ENCODE peak calls at places on chromosomes 2 and 18, in nine cellular contexts. Q is upper lobe of right lung, X is body of pancreas, A is AG09309, H is astrocyte, F is transverse colon, G is Calu3, J is foreskin fibroblast, O is ovary. R is an unnamed sample.

GRCh38 chr2:12950174-12950573 is 233.4 kb downstream of the TRIB2 start:
- DNase-seq in Q (no peak), X (no peak), A (no peak), H (no peak), F (no peak), G (no peak), J (no peak), O (no peak), R (no peak)

GRCh38 chr2:143759455-143759854 is 630.2 kb downstream of the ARHGAP15 start:
- DNase-seq in Q (no peak), X (no peak), A (no peak), H (no peak), F (no peak), G (peak; percentile 8), J (no peak), O (no peak), R (no peak)

GRCh38 chr2:236576978-236577377 is 7.4 kb downstream of the ACKR3 start:
- DNase-seq in Q (no peak), X (peak; percentile 64), A (no peak), H (no peak), F (no peak), G (no peak), J (no peak), O (no peak), R (no peak)

GRCh38 chr2:30486655-30487054 is 39.6 kb downstream of the LCLAT1 start:
- DNase-seq in Q (no peak), X (no peak), A (no peak), H (no peak), F (no peak), G (no peak), J (no peak), O (no peak), R (no peak)

GRCh38 chr2:98731709-98732349 is 897 bp upstream of the MGAT4A start:
- DNase-seq in Q (no peak), X (no peak), A (no peak), H (no peak), F (peak; percentile 59), G (no peak), J (no peak), O (no peak), R (no peak)

GRCh38 chr2:72292433-72292832 is 144.8 kb upstream of the CYP26B1 start:
- DNase-seq in Q (no peak), X (no peak), A (no peak), H (no peak), F (no peak), G (no peak), J (no peak), O (no peak), R (no peak)

GRCh38 chr2:229775614-229776313 is 61.4 kb upstream of the DNER start:
- DNase-seq in Q (no peak), X (no peak), A (no peak), H (no peak), F (no peak), G (no peak), J (no peak), O (no peak), R (no peak)

GRCh38 chr2:231212329-231212845 is 14.0 kb downstream of the ARMC9 start:
- DNase-seq in Q (no peak), X (no peak), A (no peak), H (peak; percentile 93), F (no peak), G (peak; percentile 16), J (no peak), O (no peak), R (no peak)

GRCh38 chr18:67219821-67220220 is 296.7 kb downstream of the DSEL start:
- DNase-seq in Q (no peak), X (no peak), A (no peak), H (no peak), F (no peak), G (no peak), J (no peak), O (no peak), R (no peak)

GRCh38 chr2:43609304-43609883 is 13.6 kb upstream of the THADA start:
- DNase-seq in Q (no peak), X (peak; percentile 31), A (no peak), H (no peak), F (peak; percentile 21), G (peak; percentile 56), J (peak; percentile 39), O (no peak), R (peak; percentile 57)

DNA sequence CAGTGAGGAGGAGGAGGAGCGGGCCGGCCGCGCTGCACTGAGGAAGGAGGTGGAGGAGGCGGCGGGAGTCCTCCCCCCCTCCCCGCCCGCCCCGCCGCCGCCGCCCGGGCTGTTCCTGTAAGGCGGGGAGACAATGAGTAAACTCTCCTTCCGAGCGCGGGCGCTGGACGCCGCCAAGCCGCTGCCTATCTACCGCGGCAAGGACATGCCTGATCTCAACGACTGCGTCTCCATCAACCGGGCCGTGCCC is 259 bp downstream of the EPC2 start:
- DNase-seq in Q (no peak), X (no peak), A (no peak), H (no peak), F (no peak), G (no peak), J (no peak), O (no peak), R (no peak)
- TF ChIP-seq CTCF in Q (no peak), X (no peak), A (no peak), H (no peak), F (no peak), G (no peak), J (no peak), O (no peak), R (peak; percentile 29)

GRCh38 chr18:44901283-44901682 is 220.6 kb downstream of the SETBP1 start:
- DNase-seq in Q (no peak), X (no peak), A (no peak), H (no peak), F (no peak), G (peak; percentile 9), J (no peak), O (no peak), R (no peak)
- TF ChIP-seq CTCF in Q (peak; percentile 13), X (no peak), A (peak; percentile 33), H (peak; percentile 9), F (no peak), G (no peak), J (no peak), O (no peak), R (no peak)

GRCh38 chr2:218265626-218266025 is 4.3 kb downstream of the AAMP start:
- DNase-seq in Q (no peak), X (no peak), A (no peak), H (no peak), F (no peak), G (no peak), J (no peak), O (peak; percentile 34), R (no peak)

GRCh38 chr2:218264773-218265601 is 4.2 kb downstream of the GPBAR1 start:
- DNase-seq in Q (peak; percentile 53), X (no peak), A (no peak), H (no peak), F (peak; percentile 80), G (no peak), J (no peak), O (peak; percentile 39), R (no peak)

GRCh38 chr2:218261424-218262273 is 834 bp downstream of the GPBAR1 start:
- DNase-seq in Q (peak; percentile 47), X (no peak), A (no peak), H (no peak), F (no peak), G (no peak), J (no peak), O (peak; percentile 38), R (no peak)

GRCh38 chr2:218262631-218263586 is 2.1 kb downstream of the GPBAR1 start:
- DNase-seq in Q (peak; percentile 68), X (no peak), A (no peak), H (no peak), F (no peak), G (no peak), J (no peak), O (peak; percentile 62), R (no peak)

GRCh38 chr2:218263817-218264611 is 3.2 kb downstream of the GPBAR1 start:
- DNase-seq in Q (peak; percentile 49), X (no peak), A (no peak), H (no peak), F (peak; percentile 52), G (no peak), J (no peak), O (peak; percentile 34), R (no peak)
- TF ChIP-seq CTCF in Q (no peak), X (no peak), A (no peak), H (no peak), F (no peak), G (no peak), J (peak; percentile 7), O (no peak), R (no peak)

GRCh38 chr2:207710814-207711740 is at the start of gene CCNYL1:
- DNase-seq in Q (peak; percentile 100), X (peak; percentile 99), A (peak; percentile 98), H (peak; percentile 98), F (peak; percentile 99), G (peak; percentile 99), J (peak; percentile 100), O (peak; percentile 99), R (peak; percentile 98)
- TF ChIP-seq CTCF in Q (peak; percentile 14), X (peak; percentile 69), A (peak; percentile 7), H (no peak), F (peak; percentile 65), G (no peak), J (peak; percentile 22), O (peak; percentile 75), R (no peak)

GRCh38 chr2:59935005-59935404 is 618.4 kb downstream of the BCL11A start:
- DNase-seq in Q (no peak), X (no peak), A (no peak), H (no peak), F (no peak), G (no peak), J (no peak), O (no peak), R (no peak)

GRCh38 chr2:59930430-59930829 is 623.0 kb downstream of the BCL11A start:
- DNase-seq in Q (no peak), X (no peak), A (no peak), H (no peak), F (no peak), G (no peak), J (no peak), O (no peak), R (no peak)

GRCh38 chr2:59933948-59934347 is 619.5 kb downstream of the BCL11A start:
- DNase-seq in Q (no peak), X (no peak), A (no peak), H (no peak), F (no peak), G (no peak), J (no peak), O (no peak), R (no peak)

GRCh38 chr2:59936031-59936430 is 617.4 kb downstream of the BCL11A start:
- DNase-seq in Q (no peak), X (no peak), A (no peak), H (no peak), F (no peak), G (no peak), J (no peak), O (no peak), R (no peak)

DNA sequence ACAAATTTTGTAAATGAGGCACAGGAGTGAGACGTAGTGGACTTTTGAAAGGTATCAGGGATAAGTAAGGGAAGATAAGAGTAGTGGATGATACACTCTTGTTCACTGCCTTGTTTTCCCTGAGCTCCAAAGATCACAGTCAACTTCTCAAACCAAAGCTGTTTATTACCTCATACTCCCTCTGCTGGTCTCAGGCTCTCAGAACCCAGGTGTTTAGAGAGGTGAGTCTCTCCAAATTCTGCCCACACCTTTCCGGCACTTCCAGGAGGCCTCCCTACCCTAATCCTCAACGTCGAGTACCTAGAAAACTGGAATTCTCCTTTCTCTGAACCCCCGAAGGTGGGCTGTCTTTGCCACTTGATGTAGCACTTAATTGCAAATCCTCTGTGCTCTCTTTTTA is 621.1 kb downstream of the BCL11A start:
- DNase-seq in Q (no peak), X (no peak), A (no peak), H (no peak), F (no peak), G (no peak), J (no peak), O (no peak), R (no peak)
- TF ChIP-seq CTCF in Q (no peak), X (no peak), A (no peak), H (no peak), F (no peak), G (no peak), J (no peak), O (no peak), R (no peak)